ENCODE peak calls at places on chromosomes 13 and 19, in four cellular contexts. V is cardiac muscle cell, E is heart right ventricle, T is brain microvascular endothelial cell. B is an unnamed sample.

GRCh38 chr19:51637362-51637978 is 7.3 kb upstream of the SIGLEC5 start:
- DNase-seq in V (no peak), E (no peak), T (no peak), B (no peak)

GRCh38 chr19:18507021-18507726 is 14.7 kb downstream of the ELL start:
- DNase-seq in V (no peak), E (peak), T (no peak), B (no peak)

GRCh38 chr19:10553943-10554381 is 10.3 kb downstream of the ATG4D start:
- DNase-seq in V (no peak), E (no peak), T (no peak), B (no peak)

GRCh38 chr13:111187879-111188643 is 73.0 kb downstream of the ARHGEF7 start:
- DNase-seq in V (peak), E (no peak), T (no peak), B (no peak)

GRCh38 chr19:38556521-38557174 is 61.1 kb downstream of the MAP4K1 start:
- DNase-seq in V (no peak), E (no peak), T (no peak), B (no peak)

GRCh38 chr19:15425321-15425950 is 6.6 kb upstream of the AKAP8L start:
- DNase-seq in V (no peak), E (no peak), T (no peak), B (no peak)

GRCh38 chr13:79802389-79803140 is 321.6 kb downstream of the NDFIP2 start:
- DNase-seq in V (no peak), E (no peak), T (no peak), B (no peak)

GRCh38 chr19:40314646-40315045 is 29.5 kb upstream of the AKT2 start:
- DNase-seq in V (no peak), E (no peak), T (no peak), B (no peak)

GRCh38 chr19:40578442-40578908 is 1.8 kb downstream of the SHKBP1 start:
- DNase-seq in V (no peak), E (no peak), T (no peak), B (no peak)

GRCh38 chr13:94712287-94712811 is at the start of gene SOX21:
- DNase-seq in V (no peak), E (no peak), T (no peak), B (no peak)

GRCh38 chr13:31236211-31236786 is 36.5 kb downstream of the B3GLCT start:
- DNase-seq in V (peak), E (no peak), T (peak), B (no peak)

GRCh38 chr19:57850553-57851017 is 926 bp downstream of the ZNF587 start:
- DNase-seq in V (no peak), E (no peak), T (peak), B (no peak)

DNA sequence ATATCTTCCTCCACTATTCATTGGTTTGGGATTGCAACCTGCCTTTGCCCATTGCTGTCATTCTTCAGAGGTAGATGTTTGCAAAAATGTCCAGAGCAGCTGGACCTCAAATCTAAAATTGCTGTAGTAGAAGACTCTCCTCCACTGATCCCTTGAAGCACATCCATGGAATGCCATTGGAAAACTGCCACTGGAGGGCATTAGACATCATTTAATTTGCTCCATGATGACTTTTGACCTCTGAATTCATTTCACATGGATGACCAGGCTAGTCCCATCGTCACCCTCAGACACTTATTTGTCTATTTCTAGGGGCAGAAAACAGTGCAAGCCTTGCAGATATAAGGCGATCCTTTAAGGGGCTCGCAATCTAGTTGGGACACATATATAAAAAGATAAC is 33.9 kb upstream of the FLT1 start:
- DNase-seq in V (no peak), E (no peak), T (no peak), B (no peak)
- TF ChIP-seq CTCF in V (no peak), E (peak), T (peak), B (no peak)

GRCh38 chr19:48553676-48554384 is 1.9 kb downstream of the SULT2B1 start:
- DNase-seq in V (peak), E (peak), T (peak), B (no peak)
- H3K27ac ChIP-seq in V (no peak), E (no peak), T (no peak), B (no peak)

GRCh38 chr19:35327642-35328041 is 1.3 kb upstream of the CD22 start:
- DNase-seq in V (no peak), E (no peak), T (no peak), B (no peak)
- TF ChIP-seq CTCF in V (peak), E (no peak), T (peak), B (no peak)

GRCh38 chr13:28754698-28755545 is 36.2 kb upstream of the SLC46A3 start:
- DNase-seq in V (peak), E (peak), T (peak), B (no peak)
- H3K27ac ChIP-seq in V (no peak), E (peak), T (no peak), B (peak)

GRCh38 chr13:47798906-47799305 is 202.2 kb downstream of the SUCLA2 start:
- DNase-seq in V (peak), E (no peak), T (peak), B (no peak)
- TF ChIP-seq CTCF in V (peak), E (peak), T (peak), B (no peak)

B was measured in ascending aorta.